ENCODE peak calls at places on chromosomes 6 and 20, in six cellular contexts. I is endothelial cell of umbilical vein, W is lower lobe of right lung, O is HTR-8/SVneo, P is progenitor cell of endocrine pancreas, T is left lobe of liver. A is an unnamed sample.

GRCh38 chr6:150721411-150722266 is 122.0 kb downstream of the PLEKHG1 start:
- DNase-seq in W (no peak), O (no peak), P (no peak), T (no peak), I (no peak), A (no peak)

GRCh38 chr20:38930242-38930569 is 4.0 kb downstream of the FAM83D start:
- DNase-seq in P (no peak), W (no peak), O (no peak), T (no peak), I (no peak), A (no peak)

GRCh38 chr6:13407709-13408695 is 79.4 kb downstream of the GFOD1 start:
- DNase-seq in W (peak), P (no peak), O (peak), T (peak), I (no peak), A (peak)

GRCh38 chr20:11870411-11870810 is 47.3 kb upstream of the BTBD3 start:
- DNase-seq in I (no peak), O (no peak), T (no peak), P (no peak), W (no peak), A (no peak)

GRCh38 chr6:11535801-11536230 is 1.7 kb upstream of the TMEM170B start:
- DNase-seq in I (peak), T (no peak), W (no peak), O (no peak), P (no peak), A (peak)

GRCh38 chr6:89410231-89411018 is 1.6 kb downstream of the RRAGD start:
- DNase-seq in O (no peak), W (no peak), T (no peak), I (no peak), P (no peak), A (no peak)

GRCh38 chr20:61976275-61976649 is 89.4 kb downstream of the TAF4 start:
- DNase-seq in I (no peak), P (no peak), T (no peak), O (no peak), W (no peak), A (no peak)

GRCh38 chr6:27668442-27669275 is 195.8 kb upstream of the ZNF184 start:
- DNase-seq in T (no peak), W (no peak), I (peak), P (no peak), O (no peak), A (peak)

GRCh38 chr6:43774776-43775583 is 5.0 kb downstream of the VEGFA start:
- DNase-seq in P (peak), W (peak), T (peak), O (peak), I (peak), A (peak)

GRCh38 chr20:58623579-58624473 is 27.3 kb upstream of the STX16 start:
- DNase-seq in T (no peak), I (peak), O (peak), P (no peak), W (no peak), A (peak)

GRCh38 chr20:47809561-47809960 is 24.3 kb upstream of the SULF2 start:
- DNase-seq in O (peak), I (no peak), T (no peak), W (no peak), P (no peak), A (peak)

GRCh38 chr6:16752206-16752867 is 8.9 kb downstream of the ATXN1 start:
- DNase-seq in I (peak), T (no peak), O (no peak), W (no peak), P (no peak), A (peak)

GRCh38 chr6:121584591-121585369 is 149.3 kb downstream of the GJA1 start:
- DNase-seq in I (no peak), W (no peak), O (no peak), T (no peak), P (no peak), A (peak)

GRCh38 chr6:140921366-140922226 is 1211.1 kb upstream of the GJE1 start:
- DNase-seq in I (peak), P (no peak), O (peak), T (no peak), W (no peak), A (peak)

GRCh38 chr6:83247471-83247870 is 54.3 kb downstream of the RWDD2A start:
- DNase-seq in W (no peak), P (no peak), T (no peak), I (peak), O (no peak), A (no peak)

GRCh38 chr20:31485450-31486339 is 10.6 kb downstream of the REM1 start:
- DNase-seq in P (no peak), O (no peak), I (peak), W (peak), T (peak), A (peak)

GRCh38 chr20:34859826-34860545 is 12.7 kb downstream of the GGT7 start:
- DNase-seq in P (no peak), I (no peak), W (no peak), O (no peak), T (no peak), A (no peak)

GRCh38 chr6:33966536-33966935 is 162.7 kb upstream of the MLN start:
- DNase-seq in I (no peak), O (no peak), W (no peak), P (no peak), T (no peak), A (no peak)

GRCh38 chr6:105781248-105781647 is 304.9 kb upstream of the PRDM1 start:
- DNase-seq in W (no peak), O (no peak), I (no peak), T (no peak), P (no peak), A (no peak)

GRCh38 chr6:36607782-36608386 is 13.7 kb downstream of the SRSF3 start:
- DNase-seq in O (no peak), T (no peak), W (no peak), I (no peak), P (no peak), A (no peak)

GRCh38 chr20:25279403-25279802 is 31.5 kb downstream of the PYGB start:
- DNase-seq in O (no peak), P (no peak), W (peak), T (peak), I (no peak), A (peak)

GRCh38 chr6:116190550-116190949 is 63.3 kb downstream of the TSPYL4 start:
- DNase-seq in O (no peak), W (no peak), I (no peak), P (no peak), T (no peak), A (peak)

GRCh38 chr6:111220383-111221031 is 133.2 kb downstream of the SLC16A10 start:
- DNase-seq in W (no peak), T (no peak), O (no peak), P (no peak), I (no peak), A (no peak)

GRCh38 chr6:113690255-113690956 is 166.7 kb upstream of the MARCKS start:
- DNase-seq in O (peak), I (peak), W (no peak), T (no peak), P (no peak), A (peak)

GRCh38 chr6:16669227-16669626 is 92.0 kb downstream of the ATXN1 start:
- DNase-seq in T (no peak), O (no peak), I (peak), W (no peak), P (no peak), A (peak)